ENCODE peak calls at places on chromosomes 12 and 14, in ten cellular contexts. One of them, this sample, is unnamed.

GRCh38 chr12:12979731-12980259 is 20.3 kb downstream of the HEBP1 start:
- DNase-seq in neuronal stem cell: peak; percentile 59
- DNase-seq in small intestine: no peak
- DNase-seq in fibroblast of mammary gland: peak; percentile 97
- DNase-seq in left ventricle myocardium inferior: no peak
- DNase-seq in activated CD8-positive, alpha-beta memory T cell treated with anti-CD3 and anti-CD28 coated beads, Interleukin-2, amount 50 U/mL, for 4 hours: no peak
- DNase-seq in amniotic epithelial cell: peak; percentile 98
- DNase-seq in GM03348: peak; percentile 85
- DNase-seq in progenitor cell of endocrine pancreas: no peak
- DNase-seq in activated CD4-positive, alpha-beta T cell treated with anti-CD3 and anti-CD28 coated beads for 48 hours: no peak
- DNase-seq in this sample: peak; percentile 90

GRCh38 chr12:64098709-64099354 is 123.3 kb downstream of the KICS2 start:
- DNase-seq in neuronal stem cell: no peak
- DNase-seq in small intestine: no peak
- DNase-seq in fibroblast of mammary gland: peak; percentile 97
- DNase-seq in left ventricle myocardium inferior: no peak
- DNase-seq in activated CD8-positive, alpha-beta memory T cell treated with anti-CD3 and anti-CD28 coated beads, Interleukin-2, amount 50 U/mL, for 4 hours: no peak
- DNase-seq in amniotic epithelial cell: peak; percentile 73
- DNase-seq in GM03348: peak; percentile 40
- DNase-seq in progenitor cell of endocrine pancreas: no peak
- DNase-seq in activated CD4-positive, alpha-beta T cell treated with anti-CD3 and anti-CD28 coated beads for 48 hours: no peak
- DNase-seq in this sample: peak; percentile 77

GRCh38 chr12:113896841-113897240 is 69.3 kb downstream of the RBM19 start:
- DNase-seq in neuronal stem cell: no peak
- DNase-seq in small intestine: no peak
- DNase-seq in fibroblast of mammary gland: no peak
- DNase-seq in left ventricle myocardium inferior: no peak
- DNase-seq in activated CD8-positive, alpha-beta memory T cell treated with anti-CD3 and anti-CD28 coated beads, Interleukin-2, amount 50 U/mL, for 4 hours: no peak
- DNase-seq in amniotic epithelial cell: no peak
- DNase-seq in GM03348: no peak
- DNase-seq in progenitor cell of endocrine pancreas: no peak
- DNase-seq in activated CD4-positive, alpha-beta T cell treated with anti-CD3 and anti-CD28 coated beads for 48 hours: no peak
- DNase-seq in this sample: no peak

GRCh38 chr12:70985850-70986249 is 65.3 kb upstream of the PTPRR start:
- DNase-seq in neuronal stem cell: no peak
- DNase-seq in small intestine: no peak
- DNase-seq in fibroblast of mammary gland: peak; percentile 96
- DNase-seq in left ventricle myocardium inferior: no peak
- DNase-seq in activated CD8-positive, alpha-beta memory T cell treated with anti-CD3 and anti-CD28 coated beads, Interleukin-2, amount 50 U/mL, for 4 hours: no peak
- DNase-seq in amniotic epithelial cell: peak; percentile 7
- DNase-seq in GM03348: peak; percentile 16
- DNase-seq in progenitor cell of endocrine pancreas: no peak
- DNase-seq in activated CD4-positive, alpha-beta T cell treated with anti-CD3 and anti-CD28 coated beads for 48 hours: no peak
- DNase-seq in this sample: no peak

GRCh38 chr14:65222434-65222833 is 120.1 kb upstream of the MAX start:
- DNase-seq in neuronal stem cell: no peak
- DNase-seq in small intestine: peak; percentile 66
- DNase-seq in fibroblast of mammary gland: peak; percentile 78
- DNase-seq in left ventricle myocardium inferior: peak; percentile 28
- DNase-seq in activated CD8-positive, alpha-beta memory T cell treated with anti-CD3 and anti-CD28 coated beads, Interleukin-2, amount 50 U/mL, for 4 hours: peak; percentile 55
- DNase-seq in amniotic epithelial cell: peak; percentile 65
- DNase-seq in GM03348: peak; percentile 81
- DNase-seq in progenitor cell of endocrine pancreas: no peak
- DNase-seq in activated CD4-positive, alpha-beta T cell treated with anti-CD3 and anti-CD28 coated beads for 48 hours: peak; percentile 75
- DNase-seq in this sample: peak; percentile 41

GRCh38 chr12:19894803-19895202 is 455.5 kb downstream of the AEBP2 start:
- DNase-seq in neuronal stem cell: no peak
- DNase-seq in small intestine: no peak
- DNase-seq in fibroblast of mammary gland: peak; percentile 12
- DNase-seq in left ventricle myocardium inferior: no peak
- DNase-seq in activated CD8-positive, alpha-beta memory T cell treated with anti-CD3 and anti-CD28 coated beads, Interleukin-2, amount 50 U/mL, for 4 hours: no peak
- DNase-seq in amniotic epithelial cell: peak; percentile 56
- DNase-seq in GM03348: no peak
- DNase-seq in progenitor cell of endocrine pancreas: no peak
- DNase-seq in activated CD4-positive, alpha-beta T cell treated with anti-CD3 and anti-CD28 coated beads for 48 hours: peak; percentile 5
- DNase-seq in this sample: no peak

GRCh38 chr12:28569698-28570411 is 379.6 kb downstream of the CCDC91 start:
- DNase-seq in neuronal stem cell: no peak
- DNase-seq in small intestine: peak; percentile 6
- DNase-seq in fibroblast of mammary gland: peak; percentile 93
- DNase-seq in left ventricle myocardium inferior: no peak
- DNase-seq in activated CD8-positive, alpha-beta memory T cell treated with anti-CD3 and anti-CD28 coated beads, Interleukin-2, amount 50 U/mL, for 4 hours: no peak
- DNase-seq in amniotic epithelial cell: peak; percentile 87
- DNase-seq in GM03348: peak; percentile 60
- DNase-seq in progenitor cell of endocrine pancreas: no peak
- DNase-seq in activated CD4-positive, alpha-beta T cell treated with anti-CD3 and anti-CD28 coated beads for 48 hours: no peak
- DNase-seq in this sample: no peak

GRCh38 chr14:95535226-95536021 is 574 bp downstream of the GLRX5 start:
- DNase-seq in neuronal stem cell: no peak
- DNase-seq in small intestine: peak; percentile 15
- DNase-seq in fibroblast of mammary gland: no peak
- DNase-seq in left ventricle myocardium inferior: no peak
- DNase-seq in activated CD8-positive, alpha-beta memory T cell treated with anti-CD3 and anti-CD28 coated beads, Interleukin-2, amount 50 U/mL, for 4 hours: no peak
- DNase-seq in amniotic epithelial cell: no peak
- DNase-seq in GM03348: peak; percentile 36
- DNase-seq in progenitor cell of endocrine pancreas: no peak
- DNase-seq in activated CD4-positive, alpha-beta T cell treated with anti-CD3 and anti-CD28 coated beads for 48 hours: peak; percentile 40
- DNase-seq in this sample: no peak

GRCh38 chr12:128752386-128752785 is 71.4 kb downstream of the SLC15A4 start:
- DNase-seq in neuronal stem cell: no peak
- DNase-seq in small intestine: no peak
- DNase-seq in fibroblast of mammary gland: no peak
- DNase-seq in left ventricle myocardium inferior: no peak
- DNase-seq in activated CD8-positive, alpha-beta memory T cell treated with anti-CD3 and anti-CD28 coated beads, Interleukin-2, amount 50 U/mL, for 4 hours: no peak
- DNase-seq in amniotic epithelial cell: no peak
- DNase-seq in GM03348: no peak
- DNase-seq in progenitor cell of endocrine pancreas: no peak
- DNase-seq in activated CD4-positive, alpha-beta T cell treated with anti-CD3 and anti-CD28 coated beads for 48 hours: no peak
- DNase-seq in this sample: no peak

GRCh38 chr12:28830491-28830890 is 318.6 kb upstream of the FAR2 start:
- DNase-seq in neuronal stem cell: no peak
- DNase-seq in small intestine: no peak
- DNase-seq in fibroblast of mammary gland: no peak
- DNase-seq in left ventricle myocardium inferior: no peak
- DNase-seq in activated CD8-positive, alpha-beta memory T cell treated with anti-CD3 and anti-CD28 coated beads, Interleukin-2, amount 50 U/mL, for 4 hours: no peak
- DNase-seq in amniotic epithelial cell: no peak
- DNase-seq in GM03348: no peak
- DNase-seq in progenitor cell of endocrine pancreas: no peak
- DNase-seq in activated CD4-positive, alpha-beta T cell treated with anti-CD3 and anti-CD28 coated beads for 48 hours: no peak
- DNase-seq in this sample: no peak

GRCh38 chr12:79016181-79016580 is 151.6 kb downstream of the SYT1 start:
- DNase-seq in neuronal stem cell: no peak
- DNase-seq in small intestine: no peak
- DNase-seq in fibroblast of mammary gland: no peak
- DNase-seq in left ventricle myocardium inferior: no peak
- DNase-seq in activated CD8-positive, alpha-beta memory T cell treated with anti-CD3 and anti-CD28 coated beads, Interleukin-2, amount 50 U/mL, for 4 hours: no peak
- DNase-seq in amniotic epithelial cell: no peak
- DNase-seq in GM03348: no peak
- DNase-seq in progenitor cell of endocrine pancreas: no peak
- DNase-seq in activated CD4-positive, alpha-beta T cell treated with anti-CD3 and anti-CD28 coated beads for 48 hours: no peak
- DNase-seq in this sample: no peak

GRCh38 chr12:12017135-12017581 is 53.6 kb upstream of the BCL2L14 start:
- DNase-seq in neuronal stem cell: no peak
- DNase-seq in small intestine: no peak
- DNase-seq in fibroblast of mammary gland: no peak
- DNase-seq in left ventricle myocardium inferior: peak; percentile 36
- DNase-seq in activated CD8-positive, alpha-beta memory T cell treated with anti-CD3 and anti-CD28 coated beads, Interleukin-2, amount 50 U/mL, for 4 hours: no peak
- DNase-seq in amniotic epithelial cell: peak; percentile 11
- DNase-seq in GM03348: no peak
- DNase-seq in progenitor cell of endocrine pancreas: no peak
- DNase-seq in activated CD4-positive, alpha-beta T cell treated with anti-CD3 and anti-CD28 coated beads for 48 hours: peak; percentile 51
- DNase-seq in this sample: no peak

GRCh38 chr14:101119830-101120571 is 216.5 kb upstream of the RTL1 start:
- DNase-seq in neuronal stem cell: no peak
- DNase-seq in small intestine: no peak
- DNase-seq in fibroblast of mammary gland: peak; percentile 33
- DNase-seq in left ventricle myocardium inferior: no peak
- DNase-seq in activated CD8-positive, alpha-beta memory T cell treated with anti-CD3 and anti-CD28 coated beads, Interleukin-2, amount 50 U/mL, for 4 hours: no peak
- DNase-seq in amniotic epithelial cell: no peak
- DNase-seq in GM03348: no peak
- DNase-seq in progenitor cell of endocrine pancreas: no peak
- DNase-seq in activated CD4-positive, alpha-beta T cell treated with anti-CD3 and anti-CD28 coated beads for 48 hours: no peak
- DNase-seq in this sample: no peak

GRCh38 chr14:68462683-68463082 is 330.2 kb downstream of the ZFP36L1 start:
- DNase-seq in neuronal stem cell: no peak
- DNase-seq in small intestine: no peak
- DNase-seq in fibroblast of mammary gland: no peak
- DNase-seq in left ventricle myocardium inferior: no peak
- DNase-seq in activated CD8-positive, alpha-beta memory T cell treated with anti-CD3 and anti-CD28 coated beads, Interleukin-2, amount 50 U/mL, for 4 hours: no peak
- DNase-seq in amniotic epithelial cell: peak; percentile 95
- DNase-seq in GM03348: no peak
- DNase-seq in progenitor cell of endocrine pancreas: no peak
- DNase-seq in activated CD4-positive, alpha-beta T cell treated with anti-CD3 and anti-CD28 coated beads for 48 hours: no peak
- DNase-seq in this sample: peak; percentile 48

GRCh38 chr12:6197996-6198395 is 2.2 kb upstream of the CD9 start:
- DNase-seq in neuronal stem cell: no peak
- DNase-seq in small intestine: no peak
- DNase-seq in fibroblast of mammary gland: no peak
- DNase-seq in left ventricle myocardium inferior: no peak
- DNase-seq in activated CD8-positive, alpha-beta memory T cell treated with anti-CD3 and anti-CD28 coated beads, Interleukin-2, amount 50 U/mL, for 4 hours: no peak
- DNase-seq in amniotic epithelial cell: no peak
- DNase-seq in GM03348: no peak
- DNase-seq in progenitor cell of endocrine pancreas: no peak
- DNase-seq in activated CD4-positive, alpha-beta T cell treated with anti-CD3 and anti-CD28 coated beads for 48 hours: no peak
- DNase-seq in this sample: no peak

GRCh38 chr12:93622485-93622884 is 50.0 kb downstream of the SOCS2 start:
- DNase-seq in neuronal stem cell: no peak
- DNase-seq in small intestine: no peak
- DNase-seq in fibroblast of mammary gland: peak; percentile 84
- DNase-seq in left ventricle myocardium inferior: no peak
- DNase-seq in activated CD8-positive, alpha-beta memory T cell treated with anti-CD3 and anti-CD28 coated beads, Interleukin-2, amount 50 U/mL, for 4 hours: no peak
- DNase-seq in amniotic epithelial cell: peak; percentile 40
- DNase-seq in GM03348: peak; percentile 65
- DNase-seq in progenitor cell of endocrine pancreas: no peak
- DNase-seq in activated CD4-positive, alpha-beta T cell treated with anti-CD3 and anti-CD28 coated beads for 48 hours: no peak
- DNase-seq in this sample: no peak

GRCh38 chr12:6468283-6468575 is 2.2 kb downstream of the VAMP1 start:
- DNase-seq in neuronal stem cell: no peak
- DNase-seq in small intestine: peak; percentile 36
- DNase-seq in fibroblast of mammary gland: peak; percentile 67
- DNase-seq in left ventricle myocardium inferior: no peak
- DNase-seq in activated CD8-positive, alpha-beta memory T cell treated with anti-CD3 and anti-CD28 coated beads, Interleukin-2, amount 50 U/mL, for 4 hours: no peak
- DNase-seq in amniotic epithelial cell: no peak
- DNase-seq in GM03348: peak; percentile 20
- DNase-seq in progenitor cell of endocrine pancreas: no peak
- DNase-seq in activated CD4-positive, alpha-beta T cell treated with anti-CD3 and anti-CD28 coated beads for 48 hours: no peak
- DNase-seq in this sample: no peak

GRCh38 chr14:28468191-28469151 is 298.1 kb upstream of the FOXG1 start:
- DNase-seq in neuronal stem cell: no peak
- DNase-seq in small intestine: no peak
- DNase-seq in fibroblast of mammary gland: no peak
- DNase-seq in left ventricle myocardium inferior: no peak
- DNase-seq in activated CD8-positive, alpha-beta memory T cell treated with anti-CD3 and anti-CD28 coated beads, Interleukin-2, amount 50 U/mL, for 4 hours: no peak
- DNase-seq in amniotic epithelial cell: no peak
- DNase-seq in GM03348: no peak
- DNase-seq in progenitor cell of endocrine pancreas: no peak
- DNase-seq in activated CD4-positive, alpha-beta T cell treated with anti-CD3 and anti-CD28 coated beads for 48 hours: no peak
- DNase-seq in this sample: no peak

GRCh38 chr12:89411846-89412245 is 59.5 kb upstream of the DUSP6 start:
- DNase-seq in neuronal stem cell: no peak
- DNase-seq in small intestine: no peak
- DNase-seq in fibroblast of mammary gland: no peak
- DNase-seq in left ventricle myocardium inferior: no peak
- DNase-seq in activated CD8-positive, alpha-beta memory T cell treated with anti-CD3 and anti-CD28 coated beads, Interleukin-2, amount 50 U/mL, for 4 hours: no peak
- DNase-seq in amniotic epithelial cell: peak; percentile 14
- DNase-seq in GM03348: no peak
- DNase-seq in progenitor cell of endocrine pancreas: no peak
- DNase-seq in activated CD4-positive, alpha-beta T cell treated with anti-CD3 and anti-CD28 coated beads for 48 hours: no peak
- DNase-seq in this sample: no peak

GRCh38 chr14:29007990-29008389 is 241.4 kb downstream of the FOXG1 start:
- DNase-seq in neuronal stem cell: no peak
- DNase-seq in small intestine: no peak
- DNase-seq in fibroblast of mammary gland: no peak
- DNase-seq in left ventricle myocardium inferior: no peak
- DNase-seq in activated CD8-positive, alpha-beta memory T cell treated with anti-CD3 and anti-CD28 coated beads, Interleukin-2, amount 50 U/mL, for 4 hours: no peak
- DNase-seq in amniotic epithelial cell: no peak
- DNase-seq in GM03348: no peak
- DNase-seq in progenitor cell of endocrine pancreas: no peak
- DNase-seq in activated CD4-positive, alpha-beta T cell treated with anti-CD3 and anti-CD28 coated beads for 48 hours: no peak
- DNase-seq in this sample: no peak

GRCh38 chr12:76641073-76641472 is 81.5 kb upstream of the OSBPL8 start:
- DNase-seq in neuronal stem cell: no peak
- DNase-seq in small intestine: no peak
- DNase-seq in fibroblast of mammary gland: no peak
- DNase-seq in left ventricle myocardium inferior: no peak
- DNase-seq in activated CD8-positive, alpha-beta memory T cell treated with anti-CD3 and anti-CD28 coated beads, Interleukin-2, amount 50 U/mL, for 4 hours: no peak
- DNase-seq in amniotic epithelial cell: no peak
- DNase-seq in GM03348: no peak
- DNase-seq in progenitor cell of endocrine pancreas: no peak
- DNase-seq in activated CD4-positive, alpha-beta T cell treated with anti-CD3 and anti-CD28 coated beads for 48 hours: no peak
- DNase-seq in this sample: no peak

GRCh38 chr12:48175613-48176416 is 7.6 kb upstream of the CCDC184 start:
- DNase-seq in neuronal stem cell: no peak
- DNase-seq in small intestine: no peak
- DNase-seq in fibroblast of mammary gland: no peak
- DNase-seq in left ventricle myocardium inferior: no peak
- DNase-seq in activated CD8-positive, alpha-beta memory T cell treated with anti-CD3 and anti-CD28 coated beads, Interleukin-2, amount 50 U/mL, for 4 hours: no peak
- DNase-seq in amniotic epithelial cell: peak; percentile 53
- DNase-seq in GM03348: peak; percentile 33
- DNase-seq in progenitor cell of endocrine pancreas: no peak
- DNase-seq in activated CD4-positive, alpha-beta T cell treated with anti-CD3 and anti-CD28 coated beads for 48 hours: no peak
- DNase-seq in this sample: no peak

This sample was measured in ACHN.